ENCODE peak calls at places on chromosomes 2 and 18, in five cellular contexts. R is T-cell, O is AG09309, F is AG09319, X is tibial artery. W is an unnamed sample.

GRCh38 chr18:11577271-11578112 is 31.9 kb upstream of the SLC35G4 start:
- DNase-seq in R (no peak), O (no peak), F (no peak), X (no peak), W (no peak)

GRCh38 chr18:55470826-55471225 is 117.2 kb downstream of the TCF4 start:
- DNase-seq in R (no peak), O (no peak), F (no peak), X (no peak), W (no peak)

GRCh38 chr2:119464977-119465376 is 33.3 kb downstream of the TMEM37 start:
- DNase-seq in R (no peak), O (no peak), F (no peak), X (no peak), W (no peak)

GRCh38 chr2:21467910-21468309 is 344.1 kb downstream of the TDRD15 start:
- DNase-seq in R (no peak), O (no peak), F (no peak), X (no peak), W (no peak)

GRCh38 chr2:81901017-81901416 is 1596.5 kb upstream of the LRRTM1 start:
- DNase-seq in R (no peak), O (no peak), F (no peak), X (no peak), W (no peak)

GRCh38 chr2:99852376-99852934 is 289.9 kb downstream of the AFF3 start:
- DNase-seq in R (no peak), O (no peak), F (no peak), X (no peak), W (no peak)

GRCh38 chr2:133674433-133675331 is 106.4 kb upstream of the NCKAP5 start:
- DNase-seq in R (no peak), O (peak; percentile 73), F (peak; percentile 57), X (no peak), W (no peak)

GRCh38 chr2:241724975-241725870 is 9.2 kb upstream of the D2HGDH start:
- DNase-seq in R (no peak), O (no peak), F (no peak), X (no peak), W (no peak)

GRCh38 chr2:39424951-39425350 is 12.1 kb downstream of the MAP4K3 start:
- DNase-seq in R (no peak), O (no peak), F (no peak), X (no peak), W (no peak)

W was measured in CD8-positive, alpha-beta memory T cell.